ENCODE peak calls at places on chromosomes 4 and X, in five cellular contexts. Y, C, A, E and H are unnamed samples.

GRCh38 chr4:15504041-15504440 is 34.4 kb downstream of the CC2D2A start:
- DNase-seq in Y (no peak), C (no peak), A (peak), E (no peak), H (no peak)

GRCh38 chr4:84492290-84492689 is 6.8 kb downstream of the NKX6-1 start:
- DNase-seq in Y (no peak), C (no peak), A (no peak), E (no peak), H (no peak)

GRCh38 chr4:7403001-7403400 is 31.7 kb downstream of the PSAPL1 start:
- DNase-seq in Y (no peak), C (no peak), A (peak), E (no peak), H (peak)

GRCh38 chrX:265502-265901 is 15.7 kb upstream of the PLCXD1 start:
- DNase-seq in Y (no peak), C (no peak), A (no peak), E (no peak), H (no peak)

GRCh38 chr4:135032670-135033069 is 831.1 kb upstream of the PABPC4L start:
- DNase-seq in Y (no peak), C (no peak), A (no peak), E (no peak), H (no peak)

GRCh38 chr4:41930139-41930831 is 4.9 kb upstream of the TMEM33 start:
- DNase-seq in Y (no peak), C (no peak), A (no peak), E (no peak), H (no peak)

GRCh38 chr4:125283702-125284279 is 31.0 kb upstream of the FAT4 start:
- DNase-seq in Y (no peak), C (no peak), A (peak), E (no peak), H (no peak)

GRCh38 chrX:37958493-37959211 is 47.7 kb upstream of the SYTL5 start:
- DNase-seq in Y (no peak), C (no peak), A (peak), E (no peak), H (no peak)

GRCh38 chr4:141826260-141826659 is 189.9 kb downstream of the IL15 start:
- DNase-seq in Y (no peak), C (no peak), A (no peak), E (no peak), H (no peak)

GRCh38 chrX:119466970-119467369 is 1.3 kb upstream of the SLC25A5 start:
- DNase-seq in Y (no peak), C (no peak), A (no peak), E (no peak), H (no peak)

GRCh38 chr4:112752061-112752460 is 115.1 kb downstream of the LARP7 start:
- DNase-seq in Y (no peak), C (no peak), A (no peak), E (no peak), H (no peak)
- H3K27ac ChIP-seq in Y (no peak), C (no peak), A (no peak), E (no peak), H (no peak)

DNA sequence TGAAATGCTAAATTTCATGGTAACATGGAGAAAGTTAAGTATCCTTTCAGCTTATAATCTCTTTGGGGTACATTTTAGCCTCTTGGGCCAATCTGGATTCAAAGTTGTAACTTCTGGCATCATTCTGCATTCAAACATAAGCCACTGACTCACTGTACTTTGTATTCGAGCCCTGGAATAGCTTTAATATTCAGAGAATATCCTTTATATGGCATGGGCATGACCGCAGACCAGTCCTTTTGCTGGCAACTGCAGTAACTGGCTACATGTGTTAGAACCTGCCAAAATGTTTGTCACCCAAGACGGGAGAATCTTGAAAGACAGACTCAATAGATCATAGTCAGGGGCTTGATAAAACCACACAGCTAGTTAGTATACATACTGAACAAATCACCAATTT is 3.3 kb downstream of the GASK1B start:
- DNase-seq in Y (no peak), C (no peak), A (peak), E (no peak), H (no peak)
- H3K27ac ChIP-seq in Y (no peak), C (no peak), A (no peak), E (peak), H (peak)

DNA sequence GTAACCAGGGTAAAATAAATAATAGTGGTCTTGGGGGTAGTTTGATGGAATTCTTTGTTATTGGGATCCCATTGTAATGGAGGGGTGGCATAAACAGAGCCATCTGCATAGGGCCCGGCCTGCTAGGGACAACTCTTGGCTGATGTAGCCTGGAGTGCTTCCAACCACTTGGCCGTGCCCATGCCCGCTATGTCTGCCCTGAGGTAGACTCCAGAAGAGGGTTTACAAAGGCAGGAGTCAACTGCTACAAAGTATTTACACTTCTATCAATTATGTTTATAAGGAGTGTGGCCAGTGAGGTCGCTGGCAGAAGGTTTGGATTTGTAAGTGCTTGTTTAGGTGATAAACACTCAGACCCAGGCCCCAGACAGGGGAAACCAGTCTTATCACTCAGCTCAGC is 8.1 kb downstream of the RASL11B start:
- DNase-seq in Y (no peak), C (no peak), A (no peak), E (no peak), H (no peak)
- H3K27ac ChIP-seq in Y (no peak), C (no peak), A (no peak), E (peak), H (no peak)

GRCh38 chr4:2745981-2746806 is 9.9 kb downstream of the TNIP2 start:
- DNase-seq in Y (peak), C (peak), A (peak), E (no peak), H (peak)
- H3K27ac ChIP-seq in Y (peak), C (peak), A (peak), E (peak), H (peak)

DNA sequence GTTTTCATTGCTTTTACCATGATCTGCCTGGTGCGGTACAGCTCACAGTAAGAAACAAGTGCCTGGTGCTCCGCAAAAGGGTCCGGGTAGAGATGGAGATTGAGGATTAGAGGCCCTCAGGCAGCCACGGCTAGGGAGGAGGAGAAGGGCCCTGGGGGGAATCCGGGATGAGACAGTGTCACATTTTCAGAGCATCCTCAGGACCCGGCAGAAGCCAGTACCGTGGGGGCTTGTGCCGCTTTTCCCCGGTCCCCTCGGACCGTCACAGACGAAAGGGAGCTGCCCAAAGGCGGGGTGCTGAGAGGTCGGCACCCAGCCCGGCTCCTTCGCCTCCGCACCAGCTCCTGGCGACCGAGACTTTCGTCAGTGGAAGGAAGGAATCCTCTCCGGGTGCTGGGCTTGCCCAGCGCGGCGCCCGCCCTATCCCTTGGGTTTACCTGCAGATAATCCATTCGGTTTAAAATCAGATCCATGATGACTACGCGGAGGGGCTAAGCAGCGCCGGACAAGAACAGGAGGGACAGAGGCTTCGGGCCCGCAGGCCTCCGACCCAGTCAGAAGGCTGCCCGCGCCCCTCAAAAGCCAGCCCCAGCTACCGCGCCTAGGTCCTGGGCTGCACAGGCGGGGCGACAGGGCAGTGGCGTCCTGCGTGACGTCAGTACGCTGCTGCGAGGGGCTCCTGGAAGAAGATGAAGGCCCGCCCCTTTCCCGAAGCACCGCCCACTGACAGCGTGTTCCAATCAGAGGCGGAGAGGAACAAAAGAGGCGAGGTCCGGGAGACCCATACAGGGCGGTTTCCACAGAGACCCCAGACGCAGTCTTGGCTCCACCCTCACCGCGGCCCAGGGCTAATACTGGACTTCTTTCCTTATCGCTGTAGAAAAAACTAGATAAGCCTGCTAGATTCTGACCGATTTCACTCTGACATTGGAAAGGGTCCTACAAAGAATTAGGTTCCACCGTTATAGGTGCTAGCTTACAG is at the start of gene BBS7:
- DNase-seq in Y (peak), C (peak), A (peak), E (peak), H (peak)
- H3K27ac ChIP-seq in Y (peak), C (peak), A (peak), E (peak), H (peak)

DNA sequence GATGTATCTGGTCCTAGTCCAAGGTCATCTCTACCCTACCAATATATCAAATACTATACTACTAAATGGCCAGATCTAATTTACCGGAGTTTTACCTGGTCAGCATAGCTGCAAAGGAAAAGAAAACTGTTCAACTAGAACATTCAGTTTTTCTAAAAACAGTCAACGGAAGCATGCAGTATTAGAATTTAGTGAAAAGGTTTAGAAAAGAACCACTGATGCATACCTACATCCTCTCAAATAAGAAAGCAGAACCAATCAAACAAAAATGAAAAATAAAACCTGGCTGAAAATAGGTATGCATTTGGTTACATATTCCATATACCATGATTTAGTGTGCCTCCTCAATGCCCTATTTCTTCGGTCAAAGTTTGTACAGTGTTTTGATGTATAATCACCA is 140.0 kb downstream of the CHM start:
- DNase-seq in Y (no peak), C (no peak), A (no peak), E (no peak), H (no peak)
- H3K27ac ChIP-seq in Y (no peak), C (no peak), A (no peak), E (no peak), H (no peak)

GRCh38 chrX:72141372-72142004 is 9.8 kb upstream of the RTL5 start:
- DNase-seq in Y (no peak), C (no peak), A (no peak), E (no peak), H (no peak)
- H3K27ac ChIP-seq in Y (no peak), C (no peak), A (no peak), E (no peak), H (no peak)